ENCODE peak calls at places on chromosome 5, in seven cellular contexts. J is lung microvascular endothelial cell; Z is SJCRH30; G is stimulated activated naive B cell treated with anti-CD40 and anti-IgM and Interleukin-4, amounts not matched to agents 10 μg/mL and 1 μg/mL and 100 μg/mL, for 72 hours; Y is bronchial epithelial cell; V is mammary epithelial cell; A is endothelial cell. O is an unnamed sample.

GRCh38 chr5:98906756-98907355 is 22.0 kb downstream of the CHD1 start:
- DNase-seq in A (no peak), J (no peak), Z (no peak), Y (no peak), G (no peak), V (peak), O (no peak)

GRCh38 chr5:79200573-79201183 is 35.3 kb upstream of the JMY start:
- DNase-seq in V (no peak), A (peak), Y (no peak), J (peak), Z (peak), G (no peak), O (peak)

GRCh38 chr5:29143266-29143665 is 2050.2 kb upstream of the CDH6 start:
- DNase-seq in Z (no peak), G (no peak), J (no peak), Y (no peak), A (no peak), V (no peak), O (no peak)

GRCh38 chr5:132054031-132054696 is 6.3 kb upstream of the IL3 start:
- DNase-seq in V (no peak), G (no peak), Z (no peak), A (peak), J (no peak), Y (no peak), O (no peak)

GRCh38 chr5:110323832-110324231 is 402.6 kb downstream of the TMEM232 start:
- DNase-seq in A (no peak), G (no peak), V (no peak), J (no peak), Z (no peak), Y (no peak), O (no peak)

GRCh38 chr5:78505860-78506259 is 142.7 kb downstream of the LHFPL2 start:
- DNase-seq in V (no peak), Y (no peak), J (no peak), Z (no peak), A (no peak), G (no peak), O (no peak)

GRCh38 chr5:72441861-72442540 is 65.2 kb downstream of the ZNF366 start:
- DNase-seq in Z (no peak), A (no peak), Y (peak), V (peak), G (no peak), J (peak), O (no peak)

GRCh38 chr5:43418561-43418960 is 6.4 kb upstream of the CCL28 start:
- DNase-seq in Y (no peak), G (no peak), Z (no peak), A (no peak), V (no peak), J (no peak), O (no peak)

GRCh38 chr5:121218086-121218485 is 633.6 kb upstream of the FTMT start:
- DNase-seq in Z (peak), J (no peak), V (no peak), A (no peak), Y (no peak), G (no peak), O (no peak)